ENCODE peak calls at places on chromosomes 2 and 18, in six cellular contexts. Z is upper lobe of left lung, R is esophagus squamous epithelium, T is NB4, W is gastrocnemius medialis, Q is H54. V is an unnamed sample.

GRCh38 chr2:233990261-233990798 is 60.2 kb upstream of the SPP2 start:
- DNase-seq in Z (no peak), R (no peak), T (no peak), W (no peak), Q (no peak), V (no peak)

GRCh38 chr18:23635283-23636040 is 27.2 kb downstream of the ANKRD29 start:
- DNase-seq in Z (no peak), R (no peak), T (peak; percentile 49), W (no peak), Q (no peak), V (no peak)

GRCh38 chr18:13390711-13391110 is 172.2 kb downstream of the LDLRAD4 start:
- DNase-seq in Z (no peak), R (no peak), T (no peak), W (no peak), Q (no peak), V (no peak)

GRCh38 chr2:133411857-133412256 is 156.4 kb downstream of the NCKAP5 start:
- DNase-seq in Z (no peak), R (no peak), T (peak; percentile 3), W (no peak), Q (no peak), V (no peak)

GRCh38 chr2:17615728-17616351 is 75.3 kb downstream of the VSNL1 start:
- DNase-seq in Z (no peak), R (no peak), T (no peak), W (no peak), Q (no peak), V (no peak)

GRCh38 chr2:108922141-108922915 is 66.7 kb downstream of the EDAR start:
- DNase-seq in Z (no peak), R (no peak), T (no peak), W (no peak), Q (peak; percentile 22), V (no peak)

GRCh38 chr2:7450188-7451156 is 533.3 kb downstream of the RNF144A start:
- DNase-seq in Z (no peak), R (no peak), T (no peak), W (no peak), Q (no peak), V (no peak)

GRCh38 chr2:219269362-219270054 is 9.7 kb upstream of the DNAJB2 start:
- DNase-seq in Z (no peak), R (no peak), T (no peak), W (no peak), Q (no peak), V (no peak)

GRCh38 chr2:98871506-98871905 is 64.5 kb downstream of the CRACDL start:
- DNase-seq in Z (no peak), R (no peak), T (no peak), W (no peak), Q (no peak), V (no peak)

GRCh38 chr2:214180686-214181085 is 230.2 kb upstream of the VWC2L start:
- DNase-seq in Z (no peak), R (no peak), T (no peak), W (no peak), Q (no peak), V (no peak)

GRCh38 chr2:44572196-44572900 is 210.6 kb downstream of the CAMKMT start:
- DNase-seq in Z (no peak), R (no peak), T (no peak), W (no peak), Q (no peak), V (no peak)

GRCh38 chr2:227939271-227940027 is 68.0 kb downstream of the DAW1 start:
- DNase-seq in Z (no peak), R (no peak), T (peak; percentile 70), W (no peak), Q (peak; percentile 42), V (no peak)

GRCh38 chr18:9914584-9915290 is 921 bp downstream of the VAPA start:
- DNase-seq in Z (peak; percentile 96), R (no peak), T (peak; percentile 77), W (peak; percentile 72), Q (peak; percentile 55), V (peak; percentile 57)

GRCh38 chr18:9916814-9917213 is 3.0 kb downstream of the VAPA start:
- DNase-seq in Z (no peak), R (no peak), T (no peak), W (no peak), Q (no peak), V (no peak)

GRCh38 chr18:9916067-9916684 is 2.4 kb downstream of the VAPA start:
- DNase-seq in Z (no peak), R (no peak), T (no peak), W (no peak), Q (no peak), V (no peak)

GRCh38 chr18:9914334-9914583 is 443 bp downstream of the VAPA start:
- DNase-seq in Z (no peak), R (no peak), T (peak; percentile 68), W (no peak), Q (no peak), V (no peak)

GRCh38 chr18:9915291-9916066 is 1.7 kb downstream of the VAPA start:
- DNase-seq in Z (no peak), R (no peak), T (no peak), W (no peak), Q (no peak), V (no peak)
- TF ChIP-seq POLR2A in Z (no peak), R (no peak), T (no peak), W (no peak), Q (no peak), V (no peak)

DNA sequence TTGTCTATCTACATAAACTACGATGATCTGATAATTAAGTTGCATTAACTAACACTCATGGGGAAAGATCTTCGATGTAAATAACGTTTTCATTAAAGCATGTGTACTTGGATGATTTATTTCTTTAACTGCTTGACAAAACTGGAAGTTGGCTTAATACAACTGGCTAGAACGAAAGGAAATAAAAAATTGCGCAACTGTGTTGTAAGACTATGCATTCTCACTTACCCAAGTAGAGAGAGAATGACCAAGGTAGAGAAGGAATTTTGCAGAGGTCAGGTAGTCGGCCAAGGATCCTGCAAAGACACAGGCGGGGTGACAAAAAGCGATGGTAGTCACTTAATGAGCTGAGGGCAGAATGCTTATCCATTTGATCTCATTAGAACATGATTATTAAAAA is 1.0 kb downstream of the SLC40A1 start:
- DNase-seq in Z (no peak), R (no peak), T (peak; percentile 86), W (no peak), Q (no peak), V (peak; percentile 27)
- TF ChIP-seq POLR2A in Z (no peak), R (no peak), T (peak; percentile 19), W (no peak), Q (no peak), V (no peak)

DNA sequence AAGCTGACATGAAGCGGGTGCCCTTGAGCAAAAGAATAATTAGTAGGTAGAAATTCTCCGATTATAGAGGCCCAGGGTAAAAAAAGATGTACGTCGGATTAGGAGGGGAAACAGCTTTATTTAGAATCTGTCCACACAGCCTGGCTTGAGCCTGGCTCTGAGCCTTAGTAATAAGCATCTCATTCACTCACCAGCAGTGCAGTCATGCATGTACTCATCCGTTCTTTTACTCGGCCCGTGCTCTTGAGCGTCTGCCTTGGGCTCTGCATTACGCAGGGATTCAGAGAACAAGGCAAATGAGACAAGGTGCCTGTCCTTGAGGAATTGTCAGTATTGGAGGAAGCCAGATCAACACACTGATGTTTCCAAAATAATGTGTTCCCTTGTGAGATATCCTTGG is 219.4 kb downstream of the AGAP1 start:
- DNase-seq in Z (no peak), R (no peak), T (no peak), W (no peak), Q (no peak), V (no peak)
- TF ChIP-seq POLR2A in Z (no peak), R (no peak), T (no peak), W (no peak), Q (no peak), V (no peak)

DNA sequence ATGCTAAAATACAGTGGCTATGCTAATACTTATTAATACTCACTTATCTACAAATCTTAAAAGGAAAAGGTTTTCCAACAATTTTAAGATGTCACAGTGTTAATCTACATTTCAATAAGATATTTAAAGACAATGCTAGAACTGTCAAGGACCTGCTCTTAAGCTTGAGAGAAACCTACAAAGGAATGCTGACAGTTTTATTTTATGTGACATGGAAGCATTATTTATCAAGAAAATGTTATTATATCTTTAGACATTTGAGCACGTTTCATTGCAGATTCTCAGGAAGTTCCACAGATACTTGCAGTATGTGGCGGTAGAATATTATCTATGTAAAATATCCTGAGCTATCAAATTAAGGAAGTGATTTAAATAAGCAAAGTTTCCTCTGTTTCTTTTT is 1255.7 kb upstream of the ZEB2 start:
- DNase-seq in Z (no peak), R (no peak), T (no peak), W (no peak), Q (no peak), V (no peak)
- TF ChIP-seq POLR2A in Z (no peak), R (no peak), T (no peak), W (no peak), Q (no peak), V (no peak)

GRCh38 chr2:156565066-156565710 is 129.0 kb downstream of the GPD2 start:
- DNase-seq in Z (no peak), R (no peak), T (no peak), W (no peak), Q (no peak), V (no peak)
- TF ChIP-seq POLR2A in Z (no peak), R (no peak), T (no peak), W (no peak), Q (no peak), V (no peak)

GRCh38 chr2:70086838-70087702 is at the start of gene PCBP1:
- DNase-seq in Z (peak; percentile 99), R (peak; percentile 84), T (peak; percentile 96), W (peak; percentile 92), Q (peak; percentile 77), V (peak; percentile 96)
- TF ChIP-seq POLR2A in Z (peak; percentile 61), R (peak; percentile 84), T (peak; percentile 60), W (peak; percentile 93), Q (peak; percentile 41), V (peak; percentile 82)

GRCh38 chr2:9753276-9753600 is 90.0 kb upstream of the TAF1B start:
- DNase-seq in Z (no peak), R (no peak), T (peak; percentile 66), W (no peak), Q (peak; percentile 87), V (no peak)
- TF ChIP-seq POLR2A in Z (no peak), R (no peak), T (no peak), W (no peak), Q (peak; percentile 28), V (no peak)

GRCh38 chr2:6143812-6144211 is 451.6 kb downstream of the SOX11 start:
- DNase-seq in Z (no peak), R (no peak), T (no peak), W (no peak), Q (no peak), V (no peak)

GRCh38 chr2:6140509-6140908 is 448.3 kb downstream of the SOX11 start:
- DNase-seq in Z (no peak), R (no peak), T (no peak), W (no peak), Q (no peak), V (no peak)

GRCh38 chr2:6139916-6140315 is 447.7 kb downstream of the SOX11 start:
- DNase-seq in Z (no peak), R (no peak), T (no peak), W (no peak), Q (no peak), V (no peak)

DNA sequence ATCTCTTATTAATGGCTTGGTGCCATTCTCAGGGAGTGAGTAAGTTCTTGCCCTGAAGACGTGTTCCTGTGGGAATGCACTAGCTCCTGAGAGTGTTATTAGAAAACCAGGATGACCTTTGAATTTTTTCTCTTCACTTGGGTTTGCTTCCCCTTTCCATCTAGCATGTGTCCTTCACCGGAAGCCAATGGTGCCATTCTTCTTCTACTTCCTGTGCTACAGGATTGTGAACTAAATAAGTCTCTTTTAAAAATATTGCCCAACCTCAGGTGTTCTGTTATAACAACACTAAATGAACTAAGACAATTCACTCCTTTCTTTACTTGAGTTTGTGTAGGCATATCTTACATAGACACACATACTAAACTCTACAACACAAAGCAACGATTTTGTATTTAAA is 447.0 kb downstream of the SOX11 start:
- DNase-seq in Z (no peak), R (no peak), T (no peak), W (no peak), Q (no peak), V (no peak)
- TF ChIP-seq POLR2A in Z (no peak), R (no peak), T (no peak), W (no peak), Q (no peak), V (no peak)